ENCODE peak calls at places on chromosomes 13 and 19, in eight cellular contexts. H is stomach, K is activated B cell treated with CpG ODN at 0.5 μM for 24 hours, E is testis, A is T follicular helper cell, Q is NCI-H69, U is heart left ventricle, Y is AG10803. V is an unnamed sample.

GRCh38 chr19:1853295-1854031 is 5.2 kb upstream of the REXO1 start:
- DNase-seq in A (peak), Q (peak), Y (peak), H (peak), K (peak), U (peak), E (peak), V (peak)

GRCh38 chr19:1016647-1017114 is 4.2 kb downstream of the TMEM259 start:
- DNase-seq in Y (peak), A (no peak), H (no peak), U (no peak), Q (no peak), K (no peak), E (no peak), V (no peak)

GRCh38 chr13:21767032-21767431 is 96.2 kb downstream of the FGF9 start:
- DNase-seq in K (no peak), E (no peak), U (no peak), Q (no peak), H (no peak), Y (no peak), A (no peak), V (no peak)

GRCh38 chr19:1655131-1655981 is 2.9 kb upstream of the TCF3 start:
- DNase-seq in H (no peak), K (no peak), U (no peak), Q (no peak), E (no peak), A (no peak), Y (no peak), V (no peak)

GRCh38 chr19:33063356-33064116 is 1.2 kb downstream of the RHPN2 start:
- DNase-seq in U (no peak), K (peak), A (no peak), H (peak), E (no peak), Q (peak), Y (peak), V (no peak)

GRCh38 chr13:107395927-107396757 is 819.2 kb downstream of the LIG4 start:
- DNase-seq in U (no peak), Y (no peak), A (no peak), K (no peak), E (peak), H (no peak), Q (no peak), V (no peak)

GRCh38 chr19:4534836-4535658 is at the start of gene PLIN5:
- DNase-seq in K (peak), A (peak), E (peak), U (peak), Y (no peak), Q (peak), H (peak), V (peak)

GRCh38 chr19:10871711-10872550 is 578 bp downstream of the CARM1 start:
- DNase-seq in H (peak), Q (peak), K (peak), U (peak), E (peak), A (peak), Y (no peak), V (no peak)

GRCh38 chr13:57345526-57345925 is 178.5 kb downstream of the PRR20E start:
- DNase-seq in Y (no peak), H (no peak), Q (no peak), E (no peak), A (no peak), K (no peak), U (no peak), V (no peak)

GRCh38 chr19:50331187-50332013 is 2.2 kb upstream of the KCNC3 start:
- DNase-seq in A (no peak), Y (no peak), U (peak), H (no peak), Q (no peak), K (no peak), E (no peak), V (no peak)

GRCh38 chr13:41934994-41935393 is 25.9 kb downstream of the VWA8 start:
- DNase-seq in A (no peak), H (no peak), Q (no peak), U (no peak), Y (no peak), E (no peak), K (no peak), V (no peak)

GRCh38 chr13:21929400-21929799 is 258.5 kb downstream of the FGF9 start:
- DNase-seq in E (no peak), A (no peak), Y (no peak), Q (no peak), H (no peak), K (no peak), U (no peak), V (no peak)

GRCh38 chr13:25111557-25111956 is 15.6 kb downstream of the PABPC3 start:
- DNase-seq in Y (no peak), A (no peak), U (no peak), E (no peak), H (no peak), K (no peak), Q (no peak), V (no peak)

GRCh38 chr19:34504809-34505291 is 23.3 kb downstream of the WTIP start:
- DNase-seq in Y (no peak), E (peak), U (no peak), H (no peak), Q (no peak), A (no peak), K (no peak), V (peak)

GRCh38 chr13:114101325-114101821 is 31.1 kb downstream of the RASA3 start:
- DNase-seq in A (no peak), H (no peak), Y (no peak), E (no peak), U (peak), K (no peak), Q (no peak), V (no peak)

GRCh38 chr19:7492142-7493055 is 3.6 kb upstream of the PEX11G start:
- DNase-seq in E (no peak), K (no peak), U (no peak), Y (peak), H (no peak), A (no peak), Q (no peak), V (no peak)

GRCh38 chr19:45638930-45639729 is at the start of gene EML2:
- DNase-seq in E (peak), Q (peak), U (peak), H (peak), Y (peak), A (peak), K (peak), V (peak)

GRCh38 chr13:72849571-72849970 is 67.6 kb downstream of the PIBF1 start:
- DNase-seq in Q (no peak), E (no peak), H (no peak), Y (peak), A (no peak), U (no peak), K (no peak), V (no peak)

GRCh38 chr13:61695147-61695546 is 279.5 kb upstream of the PCDH20 start:
- DNase-seq in K (no peak), Q (no peak), E (no peak), H (no peak), Y (no peak), A (no peak), U (no peak), V (no peak)

GRCh38 chr13:100128373-100128772 is 39.5 kb downstream of the PCCA start:
- DNase-seq in E (no peak), Q (peak), H (no peak), Y (no peak), A (no peak), K (no peak), U (no peak), V (no peak)

GRCh38 chr13:72284791-72285190 is 417.8 kb upstream of the DACH1 start:
- DNase-seq in K (no peak), H (no peak), Q (no peak), U (no peak), Y (no peak), A (no peak), E (no peak), V (no peak)

GRCh38 chr13:96089749-96090239 is at the start of gene HS6ST3:
- DNase-seq in U (no peak), Y (peak), Q (peak), E (peak), H (peak), A (no peak), K (no peak), V (no peak)

GRCh38 chr13:44052843-44053607 is 173.3 kb downstream of the LACC1 start:
- DNase-seq in Y (peak), H (no peak), K (no peak), U (no peak), A (no peak), E (peak), Q (no peak), V (no peak)

GRCh38 chr19:51889934-51890333 is 2.2 kb upstream of the ZNF577 start:
- DNase-seq in A (no peak), Y (no peak), Q (no peak), U (no peak), K (no peak), H (no peak), E (no peak), V (no peak)

GRCh38 chr19:45175663-45176345 is 2.2 kb downstream of the TRAPPC6A start:
- DNase-seq in H (no peak), Q (no peak), E (no peak), K (no peak), Y (no peak), A (no peak), U (no peak), V (no peak)

GRCh38 chr19:48292798-48293197 is 22.9 kb downstream of the ZNF114 start:
- DNase-seq in A (no peak), Y (peak), E (no peak), K (no peak), U (no peak), Q (no peak), H (no peak), V (no peak)

GRCh38 chr19:12969292-12969988 is at the start of gene DAND5:
- DNase-seq in Q (peak), E (peak), K (no peak), A (no peak), U (peak), Y (no peak), H (peak), V (no peak)

GRCh38 chr19:1019980-1020867 is 699 bp downstream of the TMEM259 start:
- DNase-seq in U (peak), A (peak), E (peak), K (no peak), Q (peak), H (no peak), Y (no peak), V (no peak)

GRCh38 chr19:4454621-4454951 is 3.0 kb downstream of the UBXN6 start:
- DNase-seq in H (no peak), E (no peak), Q (no peak), K (no peak), A (no peak), Y (no peak), U (no peak), V (no peak)

GRCh38 chr19:29785955-29786589 is 25.7 kb upstream of the CCNE1 start:
- DNase-seq in E (no peak), U (no peak), A (no peak), H (no peak), Y (no peak), K (no peak), Q (peak), V (no peak)

GRCh38 chr19:18109731-18110671 is 12.4 kb downstream of the MAST3 start:
- DNase-seq in K (peak), U (peak), Y (no peak), A (no peak), Q (peak), H (peak), E (peak), V (peak)

GRCh38 chr19:29504454-29504853 is 21.3 kb upstream of the VSTM2B start:
- DNase-seq in Q (no peak), U (no peak), H (no peak), Y (no peak), E (no peak), K (no peak), A (no peak), V (no peak)

GRCh38 chr19:15631817-15632216 is 8.9 kb upstream of the CYP4F3 start:
- DNase-seq in E (peak), Y (no peak), U (no peak), A (peak), K (no peak), Q (peak), H (no peak), V (no peak)

GRCh38 chr19:11737964-11738745 is 591 bp downstream of the ZNF823 start:
- DNase-seq in E (peak), K (peak), H (peak), U (peak), Y (peak), Q (peak), A (no peak), V (peak)

GRCh38 chr13:34162545-34162936 is 344.6 kb downstream of the RFC3 start:
- DNase-seq in H (no peak), K (no peak), U (no peak), Q (peak), E (no peak), A (no peak), Y (peak), V (no peak)

GRCh38 chr19:20968092-20968491 is 45.0 kb downstream of the ZNF85 start:
- DNase-seq in K (no peak), E (no peak), U (no peak), Q (no peak), A (no peak), H (no peak), Y (no peak), V (no peak)

V was measured in naive thymus-derived CD8-positive, alpha-beta T cell.